ENCODE peak calls at places on chromosomes 3 and 15, in seven cellular contexts. G, M, X, I, S, N and J are unnamed samples.

GRCh38 chr15:54687628-54688027 is 509.1 kb downstream of the RSL24D1 start:
- DNase-seq in G (no peak), M (no peak), X (no peak), I (no peak), S (no peak), N (no peak), J (no peak)

GRCh38 chr3:171416061-171416460 is 44.1 kb downstream of the TNIK start:
- DNase-seq in G (no peak), M (no peak), X (no peak), I (no peak), S (no peak), N (no peak), J (no peak)

GRCh38 chr3:133469140-133469731 is 69.4 kb downstream of the BFSP2 start:
- DNase-seq in G (no peak), M (no peak), X (no peak), I (no peak), S (no peak), N (no peak), J (no peak)

GRCh38 chr15:94596707-94597106 is 365.3 kb downstream of the MCTP2 start:
- DNase-seq in G (no peak), M (no peak), X (no peak), I (no peak), S (no peak), N (no peak), J (no peak)

GRCh38 chr3:120469440-120470415 is 18.9 kb upstream of the FSTL1 start:
- DNase-seq in G (no peak), M (no peak), X (peak), I (no peak), S (no peak), N (no peak), J (no peak)

GRCh38 chr3:69558912-69559311 is 173.0 kb upstream of the FRMD4B start:
- DNase-seq in G (no peak), M (no peak), X (no peak), I (no peak), S (no peak), N (no peak), J (peak)

GRCh38 chr3:71703796-71704195 is 21.4 kb downstream of the EIF4E3 start:
- DNase-seq in G (no peak), M (no peak), X (no peak), I (no peak), S (no peak), N (no peak), J (no peak)

GRCh38 chr3:143529018-143529478 is 319.2 kb downstream of the SLC9A9 start:
- DNase-seq in G (no peak), M (no peak), X (no peak), I (no peak), S (no peak), N (no peak), J (no peak)

GRCh38 chr3:152402698-152403456 is 134.1 kb downstream of the MBNL1 start:
- DNase-seq in G (no peak), M (no peak), X (no peak), I (no peak), S (no peak), N (no peak), J (no peak)

GRCh38 chr3:102181202-102181920 is 253.5 kb upstream of the ZPLD1 start:
- DNase-seq in G (no peak), M (no peak), X (no peak), I (peak), S (no peak), N (no peak), J (peak)

GRCh38 chr3:165642761-165643432 is 194.3 kb downstream of the BCHE start:
- DNase-seq in G (no peak), M (no peak), X (peak), I (peak), S (no peak), N (peak), J (peak)

GRCh38 chr3:136366289-136366688 is 116.1 kb downstream of the PCCB start:
- DNase-seq in G (no peak), M (no peak), X (no peak), I (no peak), S (no peak), N (no peak), J (peak)

GRCh38 chr15:43135351-43135750 is 2.0 kb downstream of the TMEM62 start:
- DNase-seq in G (no peak), M (no peak), X (no peak), I (no peak), S (no peak), N (no peak), J (no peak)

GRCh38 chr3:37163262-37164020 is 10.9 kb downstream of the LRRFIP2 start:
- DNase-seq in G (no peak), M (no peak), X (peak), I (peak), S (no peak), N (no peak), J (peak)

GRCh38 chr3:117035785-117036184 is 326.2 kb downstream of the TUSC7 start:
- DNase-seq in G (no peak), M (no peak), X (peak), I (no peak), S (no peak), N (no peak), J (no peak)

GRCh38 chr3:194998948-194999347 is 272.0 kb downstream of the XXYLT1 start:
- DNase-seq in G (no peak), M (no peak), X (no peak), I (no peak), S (no peak), N (no peak), J (no peak)

GRCh38 chr3:52232279-52233107 is 6.5 kb downstream of the TWF2 start:
- DNase-seq in G (no peak), M (no peak), X (no peak), I (no peak), S (no peak), N (no peak), J (no peak)

GRCh38 chr3:112093180-112093522 is 7.0 kb downstream of the C3orf52 start:
- DNase-seq in G (no peak), M (no peak), X (no peak), I (no peak), S (no peak), N (no peak), J (no peak)
- H3K4me3 ChIP-seq in G (peak), M (no peak), X (no peak), I (no peak), S (no peak), N (no peak), J (no peak)

DNA sequence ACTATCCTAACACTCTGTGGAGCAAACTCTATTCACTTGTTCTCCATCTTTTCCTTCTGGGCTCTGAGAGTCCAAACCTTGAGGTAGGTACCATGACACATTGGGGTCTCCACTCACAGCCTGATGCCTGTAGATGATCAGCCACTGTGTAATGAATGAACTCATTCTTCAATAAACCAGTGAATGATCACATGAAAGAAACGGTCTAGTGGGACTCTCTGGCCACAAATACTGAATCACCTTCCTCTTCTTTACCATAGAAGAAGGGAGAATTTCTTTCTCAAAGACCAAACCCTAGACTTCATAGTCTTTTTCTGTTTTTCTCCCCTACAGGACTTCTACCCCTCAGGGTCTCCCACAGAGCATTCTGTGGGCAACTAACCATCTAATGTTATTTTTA is 20.5 kb upstream of the ABHD2 start:
- DNase-seq in G (no peak), M (no peak), X (no peak), I (no peak), S (no peak), N (no peak), J (no peak)
- H3K4me3 ChIP-seq in G (no peak), M (no peak), X (no peak), I (no peak), S (no peak), N (no peak), J (no peak)

DNA sequence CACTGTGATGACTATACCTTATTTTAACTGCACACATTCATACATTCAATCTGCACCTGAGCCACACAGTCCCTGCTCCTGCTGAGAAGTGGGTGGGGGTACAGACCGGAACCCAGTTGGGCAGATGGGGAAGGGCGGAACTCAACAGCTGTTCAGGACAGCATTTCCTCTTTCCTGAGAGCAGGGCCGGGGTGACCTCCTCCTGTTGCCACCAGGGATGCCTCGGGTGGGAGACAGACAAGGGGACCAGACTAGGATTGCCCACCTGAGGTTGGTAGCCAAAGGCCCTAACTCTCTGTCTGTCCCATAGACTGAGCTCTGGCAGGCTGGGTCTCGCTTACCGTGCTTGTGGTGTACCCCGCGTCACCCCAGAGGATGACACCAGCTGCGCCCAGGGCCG is 3.9 kb downstream of the HYAL2 start:
- DNase-seq in G (no peak), M (no peak), X (no peak), I (no peak), S (no peak), N (no peak), J (no peak)
- H3K4me3 ChIP-seq in G (no peak), M (no peak), X (no peak), I (no peak), S (peak), N (no peak), J (no peak)

DNA sequence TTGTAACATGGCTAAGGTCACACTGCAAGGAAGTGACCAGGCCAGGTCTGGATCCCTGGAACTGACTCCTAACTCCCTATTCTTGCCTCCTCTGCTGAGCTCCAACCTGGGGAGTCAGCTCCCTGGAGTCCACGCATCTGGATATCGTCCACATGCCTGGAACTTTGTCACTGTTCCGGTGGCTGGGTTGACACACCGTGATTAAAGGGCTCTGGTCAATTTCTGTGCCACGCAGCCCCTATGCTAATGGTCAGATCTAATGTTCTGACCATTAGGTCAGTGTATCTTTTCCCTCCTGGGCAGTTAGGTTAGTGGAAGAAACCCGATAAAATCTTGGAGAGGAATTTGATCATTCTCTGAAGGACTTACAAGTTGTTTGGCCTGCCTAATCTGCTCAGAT is 1.6 kb upstream of the TPM1 start:
- DNase-seq in G (no peak), M (no peak), X (no peak), I (no peak), S (no peak), N (no peak), J (no peak)
- H3K4me3 ChIP-seq in G (no peak), M (no peak), X (no peak), I (no peak), S (no peak), N (no peak), J (no peak)

DNA sequence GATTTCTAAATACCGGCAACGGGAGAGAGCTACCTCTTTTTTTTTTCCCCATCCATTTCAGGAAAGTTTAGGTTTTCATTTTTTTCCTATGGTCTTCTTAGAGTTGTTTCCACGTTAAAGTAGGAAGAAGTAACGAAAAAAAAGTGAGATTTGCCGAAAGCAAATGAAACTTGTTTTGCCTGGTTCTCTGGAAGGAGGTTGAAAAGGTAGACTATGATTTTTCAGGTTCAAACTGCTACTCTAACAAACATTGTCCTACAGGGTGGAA is 18.6 kb upstream of the CHD2 start:
- DNase-seq in G (no peak), M (no peak), X (no peak), I (no peak), S (no peak), N (no peak), J (no peak)
- H3K4me3 ChIP-seq in G (peak), M (no peak), X (peak), I (peak), S (peak), N (peak), J (no peak)

DNA sequence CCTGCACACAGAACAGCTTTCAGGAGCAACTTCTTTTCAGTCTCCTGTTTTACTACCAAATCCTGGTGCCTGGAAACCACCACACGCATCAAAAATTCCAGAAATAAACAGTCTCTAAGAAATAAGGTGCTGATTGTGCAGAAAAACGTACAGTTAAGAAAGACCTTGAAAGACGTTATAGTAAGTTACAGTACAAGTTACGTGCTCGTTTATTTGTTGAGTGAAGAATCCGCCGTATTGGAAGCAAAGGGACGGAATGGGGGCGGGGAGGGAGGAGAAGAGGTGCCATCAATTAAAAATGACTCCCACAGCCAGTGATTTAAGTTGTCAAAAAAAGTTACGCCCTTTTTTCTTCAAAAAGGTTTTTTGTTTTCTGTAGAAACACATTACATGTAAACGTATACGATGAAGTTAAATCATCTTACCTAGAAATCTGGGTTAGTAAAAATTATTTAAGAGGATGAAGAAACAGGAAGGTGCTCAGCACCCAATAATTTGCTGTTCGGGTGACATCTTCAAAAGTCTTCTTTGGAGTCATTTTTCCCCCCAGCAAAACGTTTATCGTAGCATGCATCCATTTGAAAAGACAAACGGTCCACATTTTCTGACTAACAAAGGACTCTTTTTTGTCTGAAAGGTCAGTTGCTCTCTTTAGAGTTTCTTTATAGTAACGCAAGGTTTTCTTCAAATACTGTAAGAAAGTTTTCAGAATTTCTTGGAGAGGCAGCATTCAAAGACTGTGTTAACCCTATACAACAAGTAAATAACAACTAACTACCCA is 782 bp upstream of the UACA start:
- DNase-seq in G (no peak), M (no peak), X (no peak), I (no peak), S (no peak), N (no peak), J (no peak)
- H3K4me3 ChIP-seq in G (peak), M (peak), X (peak), I (peak), S (peak), N (peak), J (peak)

DNA sequence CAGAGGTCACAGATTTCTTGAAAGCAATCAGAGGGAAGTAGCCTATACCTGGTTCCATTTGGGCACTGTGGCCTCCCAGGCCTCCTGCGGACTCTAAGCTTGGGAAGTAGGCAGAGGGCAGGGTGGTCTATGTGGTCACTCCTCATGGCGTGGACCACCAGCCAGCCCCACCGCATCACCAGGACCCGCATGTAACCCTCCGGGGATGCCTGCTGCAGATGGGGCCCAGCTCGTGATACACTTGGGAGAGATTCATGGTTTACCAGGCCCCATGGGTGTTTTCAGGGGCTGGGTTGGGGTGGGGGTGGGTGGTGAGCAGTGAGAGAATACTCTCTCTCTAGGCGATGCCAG is 123.7 kb downstream of the ASB7 start:
- DNase-seq in G (no peak), M (no peak), X (no peak), I (no peak), S (no peak), N (no peak), J (no peak)
- H3K4me3 ChIP-seq in G (no peak), M (no peak), X (no peak), I (no peak), S (no peak), N (no peak), J (no peak)